ENCODE peak calls at places on chromosome X, in ten cellular contexts. One of them, this sample, is unnamed.

GRCh38 chrX:155027509-155028066 is 944 bp downstream of the FUNDC2 start:
- DNase-seq in pancreas: no peak
- DNase-seq in osteoblast: no peak
- DNase-seq in endodermal cell: no peak
- DNase-seq in mammary epithelial cell: peak; percentile 62
- DNase-seq in dorsolateral prefrontal cortex: no peak
- DNase-seq in RWPE1: peak; percentile 4
- DNase-seq in hepatocyte: peak; percentile 49
- DNase-seq in foreskin keratinocyte: peak; percentile 34
- DNase-seq in body of pancreas: peak; percentile 63
- DNase-seq in this sample: no peak

GRCh38 chrX:11591712-11592351 is 73.9 kb downstream of the ARHGAP6 start:
- DNase-seq in pancreas: no peak
- DNase-seq in osteoblast: no peak
- DNase-seq in endodermal cell: no peak
- DNase-seq in mammary epithelial cell: no peak
- DNase-seq in dorsolateral prefrontal cortex: no peak
- DNase-seq in RWPE1: no peak
- DNase-seq in hepatocyte: no peak
- DNase-seq in foreskin keratinocyte: no peak
- DNase-seq in body of pancreas: no peak
- DNase-seq in this sample: no peak

GRCh38 chrX:97211070-97211469 is 327.4 kb downstream of the RPA4 start:
- DNase-seq in pancreas: no peak
- DNase-seq in osteoblast: no peak
- DNase-seq in endodermal cell: no peak
- DNase-seq in mammary epithelial cell: peak; percentile 48
- DNase-seq in dorsolateral prefrontal cortex: no peak
- DNase-seq in RWPE1: peak; percentile 2
- DNase-seq in hepatocyte: no peak
- DNase-seq in foreskin keratinocyte: peak; percentile 59
- DNase-seq in body of pancreas: no peak
- DNase-seq in this sample: no peak

GRCh38 chrX:15686818-15687685 is 22.4 kb upstream of the CLTRN start:
- DNase-seq in pancreas: peak; percentile 66
- DNase-seq in osteoblast: peak; percentile 35
- DNase-seq in endodermal cell: peak; percentile 83
- DNase-seq in mammary epithelial cell: peak; percentile 49
- DNase-seq in dorsolateral prefrontal cortex: peak; percentile 29
- DNase-seq in RWPE1: no peak
- DNase-seq in hepatocyte: peak; percentile 84
- DNase-seq in foreskin keratinocyte: no peak
- DNase-seq in body of pancreas: peak; percentile 70
- DNase-seq in this sample: no peak

GRCh38 chrX:40504801-40505605 is 75.8 kb upstream of the ATP6AP2 start:
- DNase-seq in pancreas: no peak
- DNase-seq in osteoblast: peak; percentile 89
- DNase-seq in endodermal cell: peak; percentile 66
- DNase-seq in mammary epithelial cell: peak; percentile 25
- DNase-seq in dorsolateral prefrontal cortex: no peak
- DNase-seq in RWPE1: no peak
- DNase-seq in hepatocyte: no peak
- DNase-seq in foreskin keratinocyte: peak; percentile 5
- DNase-seq in body of pancreas: no peak
- DNase-seq in this sample: no peak

GRCh38 chrX:136839196-136839595 is 41.3 kb downstream of the RBMX start:
- DNase-seq in pancreas: no peak
- DNase-seq in osteoblast: no peak
- DNase-seq in endodermal cell: no peak
- DNase-seq in mammary epithelial cell: no peak
- DNase-seq in dorsolateral prefrontal cortex: no peak
- DNase-seq in RWPE1: no peak
- DNase-seq in hepatocyte: no peak
- DNase-seq in foreskin keratinocyte: no peak
- DNase-seq in body of pancreas: no peak
- DNase-seq in this sample: no peak

GRCh38 chrX:154350429-154351182 is 23.8 kb downstream of the FLNA start:
- DNase-seq in pancreas: no peak
- DNase-seq in osteoblast: no peak
- DNase-seq in endodermal cell: no peak
- DNase-seq in mammary epithelial cell: no peak
- DNase-seq in dorsolateral prefrontal cortex: no peak
- DNase-seq in RWPE1: no peak
- DNase-seq in hepatocyte: no peak
- DNase-seq in foreskin keratinocyte: no peak
- DNase-seq in body of pancreas: no peak
- DNase-seq in this sample: peak; percentile 33

GRCh38 chrX:107226766-107227165 is 20.4 kb downstream of the DNAAF6 start:
- DNase-seq in pancreas: no peak
- DNase-seq in osteoblast: no peak
- DNase-seq in endodermal cell: no peak
- DNase-seq in mammary epithelial cell: no peak
- DNase-seq in dorsolateral prefrontal cortex: no peak
- DNase-seq in RWPE1: no peak
- DNase-seq in hepatocyte: no peak
- DNase-seq in foreskin keratinocyte: peak; percentile 6
- DNase-seq in body of pancreas: no peak
- DNase-seq in this sample: no peak

GRCh38 chrX:149819371-149819770 is 37.6 kb downstream of the MAGEA9 start:
- DNase-seq in pancreas: no peak
- DNase-seq in osteoblast: no peak
- DNase-seq in endodermal cell: no peak
- DNase-seq in mammary epithelial cell: peak; percentile 89
- DNase-seq in dorsolateral prefrontal cortex: no peak
- DNase-seq in RWPE1: no peak
- DNase-seq in hepatocyte: no peak
- DNase-seq in foreskin keratinocyte: peak; percentile 86
- DNase-seq in body of pancreas: no peak
- DNase-seq in this sample: no peak

GRCh38 chrX:11427082-11428033 is 134.1 kb downstream of the AMELX start:
- DNase-seq in pancreas: peak; percentile 31
- DNase-seq in osteoblast: peak; percentile 86
- DNase-seq in endodermal cell: peak; percentile 74
- DNase-seq in mammary epithelial cell: no peak
- DNase-seq in dorsolateral prefrontal cortex: no peak
- DNase-seq in RWPE1: no peak
- DNase-seq in hepatocyte: peak; percentile 40
- DNase-seq in foreskin keratinocyte: no peak
- DNase-seq in body of pancreas: peak; percentile 18
- DNase-seq in this sample: peak; percentile 73

GRCh38 chrX:123267220-123267619 is 83.1 kb downstream of the GRIA3 start:
- DNase-seq in pancreas: no peak
- DNase-seq in osteoblast: no peak
- DNase-seq in endodermal cell: no peak
- DNase-seq in mammary epithelial cell: no peak
- DNase-seq in dorsolateral prefrontal cortex: no peak
- DNase-seq in RWPE1: no peak
- DNase-seq in hepatocyte: no peak
- DNase-seq in foreskin keratinocyte: peak; percentile 34
- DNase-seq in body of pancreas: no peak
- DNase-seq in this sample: no peak

GRCh38 chrX:80550722-80551121 is 130.5 kb downstream of the TENT5D start:
- DNase-seq in pancreas: no peak
- DNase-seq in osteoblast: no peak
- DNase-seq in endodermal cell: peak; percentile 74
- DNase-seq in mammary epithelial cell: no peak
- DNase-seq in dorsolateral prefrontal cortex: no peak
- DNase-seq in RWPE1: no peak
- DNase-seq in hepatocyte: no peak
- DNase-seq in foreskin keratinocyte: no peak
- DNase-seq in body of pancreas: no peak
- DNase-seq in this sample: no peak

DNA sequence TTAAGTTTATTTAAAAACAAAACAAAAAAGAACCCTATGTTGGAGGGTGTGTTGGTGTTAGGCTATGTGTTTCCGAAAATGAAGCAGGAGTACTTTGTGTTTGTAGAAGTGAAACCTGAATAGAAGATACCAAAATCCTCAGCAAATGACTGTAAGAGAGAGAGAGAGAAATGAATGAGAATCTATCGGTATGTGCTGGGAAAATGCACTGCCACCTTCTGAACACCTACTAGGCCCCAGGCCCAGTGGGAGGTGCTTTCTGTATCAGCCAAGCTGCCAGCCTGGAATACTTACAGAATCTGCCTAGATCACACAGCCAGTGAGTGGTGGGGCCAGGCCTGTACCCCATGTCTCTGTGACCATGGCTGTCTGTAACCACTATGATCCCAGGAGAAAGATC is 14.9 kb upstream of the PIM2 start:
- DNase-seq in pancreas: no peak
- DNase-seq in osteoblast: peak; percentile 43
- DNase-seq in endodermal cell: no peak
- DNase-seq in mammary epithelial cell: no peak
- DNase-seq in dorsolateral prefrontal cortex: no peak
- DNase-seq in RWPE1: no peak
- DNase-seq in hepatocyte: no peak
- DNase-seq in foreskin keratinocyte: no peak
- DNase-seq in body of pancreas: no peak
- DNase-seq in this sample: no peak
- H3K27ac ChIP-seq in pancreas: no peak overlapping the region
- H3K27ac ChIP-seq in osteoblast: no peak overlapping the region
- H3K27ac ChIP-seq in endodermal cell: no peak overlapping the region
- H3K27ac ChIP-seq in mammary epithelial cell: no peak overlapping the region
- H3K27ac ChIP-seq in dorsolateral prefrontal cortex: no peak overlapping the region
- H3K27ac ChIP-seq in RWPE1: no peak overlapping the region
- H3K27ac ChIP-seq in hepatocyte: no peak overlapping the region
- H3K27ac ChIP-seq in foreskin keratinocyte: no peak overlapping the region
- H3K27ac ChIP-seq in body of pancreas: no peak overlapping the region
- H3K27ac ChIP-seq in this sample: no peak overlapping the region

DNA sequence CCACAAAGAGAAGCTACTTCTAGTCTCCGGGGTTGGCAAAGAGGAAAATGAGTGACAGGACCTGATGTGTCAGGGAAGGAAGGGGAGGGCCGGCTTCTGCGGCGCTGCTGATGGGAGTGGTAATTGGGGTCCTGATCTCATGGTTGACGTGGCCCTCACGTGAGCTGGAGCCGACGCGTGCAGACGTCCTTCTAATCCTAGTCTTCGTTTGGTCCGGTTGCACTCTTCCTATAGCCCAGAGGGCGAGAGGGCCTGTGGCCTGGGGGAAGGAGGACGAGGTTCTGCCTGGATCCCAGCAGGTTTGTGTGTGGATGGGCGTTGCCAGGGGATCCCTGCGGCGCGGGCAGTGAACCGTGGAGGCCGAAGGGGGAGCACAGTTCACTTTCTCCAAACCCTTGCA is at the start of gene ARMCX1:
- DNase-seq in pancreas: peak; percentile 32
- DNase-seq in osteoblast: peak; percentile 87
- DNase-seq in endodermal cell: peak; percentile 81
- DNase-seq in mammary epithelial cell: peak; percentile 41
- DNase-seq in dorsolateral prefrontal cortex: peak; percentile 73
- DNase-seq in RWPE1: peak; percentile 15
- DNase-seq in hepatocyte: peak; percentile 81
- DNase-seq in foreskin keratinocyte: peak; percentile 51
- DNase-seq in body of pancreas: peak; percentile 72
- DNase-seq in this sample: peak; percentile 85
- H3K27ac ChIP-seq in pancreas: peak within 1 kb of the TSS; percentile 71
- H3K27ac ChIP-seq in osteoblast: peak within 1 kb of the TSS; percentile 94
- H3K27ac ChIP-seq in endodermal cell: peak within 1 kb of the TSS; percentile 92
- H3K27ac ChIP-seq in mammary epithelial cell: peak within 1 kb of the TSS; percentile 41
- H3K27ac ChIP-seq in dorsolateral prefrontal cortex: peak within 1 kb of the TSS; percentile 83
- H3K27ac ChIP-seq in RWPE1: peak within 1 kb of the TSS; percentile 69
- H3K27ac ChIP-seq in hepatocyte: peak within 1 kb of the TSS; percentile 96
- H3K27ac ChIP-seq in foreskin keratinocyte: peak within 1 kb of the TSS; percentile 82
- H3K27ac ChIP-seq in body of pancreas: peak within 1 kb of the TSS; percentile 74
- H3K27ac ChIP-seq in this sample: peak within 1 kb of the TSS; percentile 86

GRCh38 chrX:74426071-74426470 is 4.8 kb downstream of the SLC16A2 start:
- DNase-seq in pancreas: no peak
- DNase-seq in osteoblast: no peak
- DNase-seq in endodermal cell: no peak
- DNase-seq in mammary epithelial cell: no peak
- DNase-seq in dorsolateral prefrontal cortex: no peak
- DNase-seq in RWPE1: no peak
- DNase-seq in hepatocyte: no peak
- DNase-seq in foreskin keratinocyte: no peak
- DNase-seq in body of pancreas: no peak
- DNase-seq in this sample: no peak
- H3K27ac ChIP-seq in pancreas: no peak overlapping the region
- H3K27ac ChIP-seq in osteoblast: no peak overlapping the region
- H3K27ac ChIP-seq in endodermal cell: no peak overlapping the region
- H3K27ac ChIP-seq in mammary epithelial cell: no peak overlapping the region
- H3K27ac ChIP-seq in dorsolateral prefrontal cortex: no peak overlapping the region
- H3K27ac ChIP-seq in RWPE1: no peak overlapping the region
- H3K27ac ChIP-seq in hepatocyte: no peak overlapping the region
- H3K27ac ChIP-seq in foreskin keratinocyte: no peak overlapping the region
- H3K27ac ChIP-seq in body of pancreas: no peak overlapping the region
- H3K27ac ChIP-seq in this sample: no peak overlapping the region

GRCh38 chrX:68697036-68697435 is 49.6 kb downstream of the STARD8 start:
- DNase-seq in pancreas: no peak
- DNase-seq in osteoblast: peak; percentile 75
- DNase-seq in endodermal cell: no peak
- DNase-seq in mammary epithelial cell: no peak
- DNase-seq in dorsolateral prefrontal cortex: no peak
- DNase-seq in RWPE1: no peak
- DNase-seq in hepatocyte: no peak
- DNase-seq in foreskin keratinocyte: no peak
- DNase-seq in body of pancreas: no peak
- DNase-seq in this sample: no peak

GRCh38 chrX:68695206-68695845 is 47.9 kb downstream of the STARD8 start:
- DNase-seq in pancreas: no peak
- DNase-seq in osteoblast: peak; percentile 66
- DNase-seq in endodermal cell: no peak
- DNase-seq in mammary epithelial cell: no peak
- DNase-seq in dorsolateral prefrontal cortex: no peak
- DNase-seq in RWPE1: no peak
- DNase-seq in hepatocyte: no peak
- DNase-seq in foreskin keratinocyte: no peak
- DNase-seq in body of pancreas: no peak
- DNase-seq in this sample: no peak

GRCh38 chrX:68694429-68695205 is 47.2 kb downstream of the STARD8 start:
- DNase-seq in pancreas: no peak
- DNase-seq in osteoblast: peak; percentile 72
- DNase-seq in endodermal cell: no peak
- DNase-seq in mammary epithelial cell: no peak
- DNase-seq in dorsolateral prefrontal cortex: no peak
- DNase-seq in RWPE1: no peak
- DNase-seq in hepatocyte: no peak
- DNase-seq in foreskin keratinocyte: no peak
- DNase-seq in body of pancreas: peak; percentile 27
- DNase-seq in this sample: no peak

GRCh38 chrX:68697465-68698125 is 50.1 kb downstream of the STARD8 start:
- DNase-seq in pancreas: no peak
- DNase-seq in osteoblast: no peak
- DNase-seq in endodermal cell: no peak
- DNase-seq in mammary epithelial cell: no peak
- DNase-seq in dorsolateral prefrontal cortex: no peak
- DNase-seq in RWPE1: no peak
- DNase-seq in hepatocyte: no peak
- DNase-seq in foreskin keratinocyte: no peak
- DNase-seq in body of pancreas: no peak
- DNase-seq in this sample: no peak

DNA sequence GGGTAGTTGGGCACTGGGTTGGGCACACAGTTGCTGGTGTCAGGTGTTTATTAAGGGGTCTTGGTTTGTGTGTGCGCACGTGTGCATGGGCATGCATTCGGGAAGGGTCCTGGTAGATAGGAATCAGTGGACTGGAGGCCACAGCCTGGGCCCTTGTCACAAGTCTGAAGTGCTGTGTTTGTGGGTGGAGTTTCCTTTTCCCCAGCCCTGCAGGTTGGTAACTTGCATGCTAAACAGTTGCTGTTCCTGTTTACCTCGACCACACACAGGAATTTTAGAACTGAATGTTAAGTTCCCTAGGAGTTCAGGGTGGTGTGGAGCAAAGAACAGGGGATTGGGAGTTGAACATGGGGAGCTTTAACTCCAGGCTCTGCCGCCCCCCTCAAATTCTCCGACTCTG is 48.8 kb downstream of the STARD8 start:
- DNase-seq in pancreas: no peak
- DNase-seq in osteoblast: no peak
- DNase-seq in endodermal cell: no peak
- DNase-seq in mammary epithelial cell: no peak
- DNase-seq in dorsolateral prefrontal cortex: no peak
- DNase-seq in RWPE1: no peak
- DNase-seq in hepatocyte: no peak
- DNase-seq in foreskin keratinocyte: no peak
- DNase-seq in body of pancreas: no peak
- DNase-seq in this sample: no peak
- H3K27ac ChIP-seq in pancreas: no peak overlapping the region
- H3K27ac ChIP-seq in osteoblast: no peak overlapping the region
- H3K27ac ChIP-seq in endodermal cell: no peak overlapping the region
- H3K27ac ChIP-seq in mammary epithelial cell: no peak overlapping the region
- H3K27ac ChIP-seq in dorsolateral prefrontal cortex: no peak overlapping the region
- H3K27ac ChIP-seq in RWPE1: no peak overlapping the region
- H3K27ac ChIP-seq in hepatocyte: no peak overlapping the region
- H3K27ac ChIP-seq in foreskin keratinocyte: no peak overlapping the region
- H3K27ac ChIP-seq in body of pancreas: peak overlapping the region; percentile 78
- H3K27ac ChIP-seq in this sample: peak overlapping the region; percentile 83

This sample was measured in left lung.